ENCODE peak calls at places on chromosomes 6 and 20, in ten cellular contexts. E is GM23338; X is right cardiac atrium; W is neural progenitor cell; G is upper lobe of right lung; M is GM23248; S is mesendoderm; R is effector memory CD4-positive, alpha-beta T cell; A is OCI-LY7; L is cardiac muscle cell. P is an unnamed sample. For H3K4me1, the result is how much of the 10 kb centered on the place peaks cover.

GRCh38 chr6:152348116-152348515 is 289.0 kb downstream of the SYNE1 start:
- DNase-seq in S (no peak), W (no peak), A (no peak), E (no peak), G (no peak), M (no peak), L (no peak), X (no peak), R (no peak), P (no peak)

GRCh38 chr20:20864346-20865096 is 152.1 kb upstream of the RALGAPA2 start:
- DNase-seq in L (peak), W (peak), A (no peak), E (peak), G (no peak), X (no peak), R (no peak), M (peak), S (peak), P (no peak)

GRCh38 chr6:157170535-157170934 is 152.8 kb downstream of the TMEM242 start:
- DNase-seq in W (no peak), M (no peak), A (no peak), E (no peak), R (no peak), L (no peak), S (no peak), G (no peak), X (no peak), P (no peak)

GRCh38 chr20:48236485-48237055 is 451.3 kb upstream of the SULF2 start:
- DNase-seq in X (no peak), M (no peak), L (no peak), W (no peak), E (no peak), R (no peak), A (no peak), S (peak), G (no peak), P (peak)

GRCh38 chr6:45986746-45987274 is 28.9 kb downstream of the CLIC5 start:
- DNase-seq in M (no peak), A (no peak), R (no peak), X (no peak), W (no peak), L (peak), G (no peak), S (no peak), E (no peak), P (no peak)

GRCh38 chr20:38825901-38826625 is 20.6 kb downstream of the PPP1R16B start:
- DNase-seq in A (no peak), S (peak), W (peak), G (no peak), X (no peak), M (peak), E (peak), L (peak), R (no peak), P (no peak)

GRCh38 chr6:34237316-34237721 is 646 bp downstream of the HMGA1 start:
- DNase-seq in L (peak), W (peak), R (peak), X (no peak), M (peak), G (peak), A (peak), S (no peak), E (no peak), P (no peak)

GRCh38 chr6:163707385-163708355 is 293.2 kb downstream of the QKI start:
- DNase-seq in S (no peak), R (no peak), E (no peak), M (no peak), A (peak), W (no peak), X (peak), L (no peak), G (peak), P (no peak)

GRCh38 chr6:63351995-63352586 is 32.3 kb upstream of the LGSN start:
- DNase-seq in L (no peak), X (no peak), E (peak), A (peak), G (no peak), W (no peak), S (no peak), M (peak), R (no peak), P (no peak)

GRCh38 chr6:2245103-2245953 is at the start of gene GMDS:
- DNase-seq in R (peak), W (peak), X (peak), A (peak), M (peak), S (peak), G (peak), L (peak), E (peak), P (peak)

GRCh38 chr6:132133734-132134490 is 182.7 kb upstream of the CCN2 start:
- DNase-seq in S (no peak), M (peak), X (peak), R (no peak), A (peak), L (no peak), W (no peak), E (peak), G (no peak), P (peak)

GRCh38 chr6:82363368-82364086 is at the start of gene TPBG:
- DNase-seq in X (peak), L (peak), A (no peak), W (peak), E (peak), G (peak), R (peak), S (peak), M (peak), P (peak)

GRCh38 chr6:87832025-87832825 is 130.2 kb upstream of the AKIRIN2 start:
- DNase-seq in X (no peak), L (no peak), M (peak), G (no peak), E (peak), W (no peak), R (no peak), A (peak), S (peak), P (no peak)

GRCh38 chr6:32129297-32130088 is 595 bp downstream of the FKBPL start:
- DNase-seq in A (no peak), S (no peak), E (no peak), R (no peak), L (no peak), W (peak), X (peak), M (peak), G (no peak), P (no peak)

GRCh38 chr6:140956567-140957306 is 1176.0 kb upstream of the GJE1 start:
- DNase-seq in R (no peak), L (no peak), E (no peak), A (no peak), S (no peak), X (no peak), G (no peak), W (peak), M (peak), P (no peak)

GRCh38 chr6:146578054-146578453 is 20.7 kb upstream of the ADGB start:
- DNase-seq in G (no peak), E (no peak), R (no peak), W (no peak), A (no peak), M (peak), X (no peak), L (no peak), S (no peak), P (no peak)

GRCh38 chr20:14445310-14445709 is 107.9 kb upstream of the FLRT3 start:
- DNase-seq in R (no peak), A (no peak), E (no peak), X (no peak), L (no peak), M (peak), G (no peak), S (no peak), W (no peak), P (no peak)

DNA sequence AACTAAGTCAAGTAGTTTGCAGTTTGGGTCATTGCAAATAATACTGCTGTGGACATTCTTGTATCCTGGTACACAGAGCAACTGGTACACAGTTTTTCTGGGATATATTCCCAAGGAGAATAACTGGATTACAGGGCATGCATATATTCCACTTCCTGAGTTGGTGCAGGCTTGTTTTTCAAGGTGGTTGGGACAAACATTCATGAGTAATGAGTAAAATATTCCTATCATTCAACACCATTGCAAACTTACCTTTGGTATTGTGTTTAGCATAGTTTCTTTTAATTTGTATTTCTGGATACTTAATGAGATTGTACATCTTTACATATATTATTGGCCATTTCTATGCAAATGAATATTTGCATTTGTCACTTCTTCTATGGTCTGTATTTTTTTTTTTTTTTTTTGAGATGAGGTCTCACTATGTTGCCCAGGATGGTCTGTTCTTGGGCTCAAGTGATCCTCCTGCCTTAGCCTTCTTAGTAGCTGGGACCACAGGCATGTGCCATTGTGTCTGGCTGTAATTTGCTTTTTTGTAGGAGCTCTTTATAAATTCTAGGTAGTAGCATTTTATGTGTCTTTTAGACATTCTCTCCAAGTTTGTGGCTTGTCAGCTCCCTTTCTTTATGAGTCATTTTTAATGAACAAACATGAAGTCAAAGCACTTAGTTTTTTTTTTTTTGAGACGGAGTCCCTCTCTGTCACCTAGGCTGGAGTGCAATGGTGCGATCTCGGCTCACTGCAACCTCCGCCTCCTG is 158.7 kb downstream of the SOX4 start:
- DNase-seq in R (no peak), G (no peak), X (no peak), S (peak), W (no peak), A (no peak), M (peak), E (no peak), L (no peak), P (no peak)
- H3K4me1 ChIP-seq in R (under half), G (under half), X (under half), S (under half), W (half or more), A (under half), M (under half), E (half or more), L (half or more), P (under half)

GRCh38 chr6:153367006-153367405 is 235.9 kb upstream of the RGS17 start:
- DNase-seq in X (no peak), M (no peak), R (no peak), L (no peak), S (no peak), G (no peak), E (no peak), A (no peak), W (no peak), P (no peak)
- H3K4me1 ChIP-seq in X (under half), M (under half), R (under half), L (under half), S (under half), G (under half), E (under half), A (under half), W (under half), P (under half)

GRCh38 chr6:166688901-166689300 is 61.9 kb upstream of the RPS6KA2 start:
- DNase-seq in R (no peak), A (no peak), M (no peak), G (peak), W (no peak), L (no peak), E (no peak), X (no peak), S (no peak), P (no peak)
- H3K4me1 ChIP-seq in R (under half), A (under half), M (under half), G (under half), W (under half), L (under half), E (under half), X (under half), S (under half), P (under half)

GRCh38 chr6:53268858-53269608 is 79.7 kb downstream of the ELOVL5 start:
- DNase-seq in L (no peak), R (no peak), S (no peak), E (no peak), W (no peak), G (no peak), X (no peak), A (no peak), M (no peak), P (no peak)

GRCh38 chr6:53269827-53270226 is 78.9 kb downstream of the ELOVL5 start:
- DNase-seq in S (no peak), E (no peak), G (no peak), M (no peak), L (no peak), A (no peak), X (no peak), R (no peak), W (no peak), P (no peak)

GRCh38 chr6:53279301-53279700 is 69.4 kb downstream of the ELOVL5 start:
- DNase-seq in S (no peak), E (no peak), X (no peak), L (no peak), R (no peak), W (no peak), A (no peak), G (no peak), M (no peak), P (no peak)

GRCh38 chr6:53273356-53273755 is 75.4 kb downstream of the ELOVL5 start:
- DNase-seq in R (no peak), A (no peak), W (peak), L (no peak), M (no peak), E (peak), X (no peak), S (no peak), G (no peak), P (no peak)
- H3K4me1 ChIP-seq in R (under half), A (under half), W (under half), L (under half), M (under half), E (under half), X (under half), S (under half), G (under half), P (under half)

GRCh38 chr20:44394520-44395182 is 39.2 kb downstream of the HNF4A start:
- DNase-seq in L (no peak), R (no peak), G (no peak), W (no peak), A (no peak), E (no peak), X (peak), M (no peak), S (no peak), P (no peak)
- H3K4me1 ChIP-seq in L (under half), R (under half), G (under half), W (under half), A (under half), E (under half), X (under half), M (under half), S (under half), P (under half)

GRCh38 chr6:89346433-89346832 is 6.1 kb downstream of the UBE2J1 start:
- DNase-seq in L (no peak), M (no peak), R (no peak), X (no peak), A (no peak), G (no peak), S (peak), W (no peak), E (no peak), P (no peak)
- H3K4me1 ChIP-seq in L (under half), M (under half), R (under half), X (under half), A (half or more), G (under half), S (under half), W (under half), E (under half), P (half or more)